ENCODE peak calls at places on chromosomes 5 and 9, in four cellular contexts. N is GM12878, J is NT2/D1, O is prostate gland. K is an unnamed sample.

GRCh38 chr5:175034924-175035323 is 310.5 kb downstream of the MSX2 start:
- DNase-seq in O (no peak), J (no peak), N (no peak), K (no peak)

GRCh38 chr9:90132866-90133265 is 509.8 kb downstream of the DIRAS2 start:
- DNase-seq in N (no peak), J (no peak), O (no peak), K (no peak)

GRCh38 chr9:111316796-111317195 is 13.2 kb downstream of the OR2K2 start:
- DNase-seq in N (no peak), O (no peak), J (no peak), K (no peak)

GRCh38 chr9:113609562-113610318 is 146.2 kb downstream of the RGS3 start:
- DNase-seq in J (no peak), N (no peak), O (no peak), K (peak; percentile 87)

GRCh38 chr5:32869216-32869615 is 158.1 kb downstream of the NPR3 start:
- DNase-seq in J (no peak), O (no peak), N (no peak), K (no peak)

GRCh38 chr9:81868145-81868544 is 60.1 kb upstream of the SPATA31D4 start:
- DNase-seq in O (no peak), N (no peak), J (no peak), K (no peak)

GRCh38 chr9:107487521-107488399 is 1.8 kb downstream of the KLF4 start:
- DNase-seq in N (no peak), J (no peak), O (peak; percentile 61), K (peak; percentile 76)

GRCh38 chr9:122904466-122904822 is 715 bp downstream of the RC3H2 start:
- DNase-seq in O (no peak), J (peak; percentile 42), N (no peak), K (peak; percentile 64)

GRCh38 chr5:178551059-178551458 is 39.1 kb downstream of the COL23A1 start:
- DNase-seq in O (no peak), J (no peak), N (no peak), K (peak; percentile 46)

GRCh38 chr5:95842955-95843544 is 20.5 kb upstream of the GLRX start:
- DNase-seq in J (no peak), N (no peak), O (no peak), K (peak; percentile 77)

GRCh38 chr9:21777701-21778100 is 24.7 kb upstream of the MTAP start:
- DNase-seq in J (no peak), N (no peak), O (no peak), K (no peak)
- H3K4me3 ChIP-seq in J (no peak overlapping the region), N (no peak overlapping the region), O (no peak overlapping the region), K (no peak overlapping the region)

GRCh38 chr5:68243681-68244080 is 28.1 kb downstream of the PIK3R1 start:
- DNase-seq in O (no peak), N (no peak), J (no peak), K (no peak)
- H3K4me1 ChIP-seq in O (no peaks in the 10 kb centered on the region), N (peaks cover 18% of the 10 kb centered on the region), J (no peaks in the 10 kb centered on the region), K (peaks cover 20% of the 10 kb centered on the region)

DNA sequence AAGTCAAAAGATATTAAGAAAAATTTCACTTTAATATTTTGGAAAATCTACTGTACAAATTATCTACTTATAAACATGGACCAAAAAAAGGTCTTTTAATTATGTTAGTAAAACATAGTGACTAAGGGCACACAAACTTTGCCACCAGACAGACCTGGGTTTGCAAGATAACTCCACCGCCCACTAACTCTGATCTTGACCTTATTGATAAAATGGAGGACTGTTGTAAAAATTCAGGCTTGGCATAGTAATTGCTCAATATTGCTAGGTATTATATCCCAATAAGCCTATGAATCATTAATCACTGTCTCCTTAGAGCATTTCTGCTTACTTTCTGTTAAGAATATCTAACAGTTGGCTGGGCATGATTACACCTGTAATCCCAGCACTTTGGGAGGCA is 3.8 kb downstream of the C9orf40 start:
- DNase-seq in J (no peak), O (no peak), N (no peak), K (no peak)
- H3K36me3 ChIP-seq in J (peaks cover 4% of the 10 kb centered on the region), O (no peaks in the 10 kb centered on the region), N (no peaks in the 10 kb centered on the region), K (no peaks in the 10 kb centered on the region)

GRCh38 chr9:117744856-117745389 is 40.7 kb downstream of the TLR4 start:
- DNase-seq in O (no peak), N (no peak), J (no peak), K (peak; percentile 26)
- H3K4me3 ChIP-seq in O (no peak overlapping the region), N (no peak overlapping the region), J (peak overlapping the region; percentile 25), K (peak overlapping the region; percentile 15)

DNA sequence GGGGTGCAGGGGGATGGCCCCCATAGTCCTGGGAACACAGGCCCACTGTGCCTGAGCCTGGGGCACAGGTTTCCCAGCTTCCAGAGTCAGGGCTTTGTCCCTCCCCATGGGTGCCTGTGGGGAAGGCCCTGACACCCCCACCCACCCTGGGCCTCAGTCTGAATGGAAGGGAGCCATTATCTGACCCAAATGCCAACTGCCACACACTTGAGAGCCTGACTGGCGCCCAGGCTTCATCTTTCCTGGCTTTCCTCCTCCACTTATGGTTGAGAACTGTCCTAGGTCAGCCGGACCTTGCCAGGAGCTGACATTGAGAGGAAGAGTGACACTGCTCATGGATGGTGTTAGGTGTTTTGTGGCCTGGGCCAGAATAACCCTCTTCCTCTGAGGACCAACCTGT is 24.0 kb downstream of the SH3PXD2B start:
- DNase-seq in O (no peak), J (no peak), N (no peak), K (no peak)
- H3K4me1 ChIP-seq in O (no peaks in the 10 kb centered on the region), J (no peaks in the 10 kb centered on the region), N (no peaks in the 10 kb centered on the region), K (peaks cover 41% of the 10 kb centered on the region)

DNA sequence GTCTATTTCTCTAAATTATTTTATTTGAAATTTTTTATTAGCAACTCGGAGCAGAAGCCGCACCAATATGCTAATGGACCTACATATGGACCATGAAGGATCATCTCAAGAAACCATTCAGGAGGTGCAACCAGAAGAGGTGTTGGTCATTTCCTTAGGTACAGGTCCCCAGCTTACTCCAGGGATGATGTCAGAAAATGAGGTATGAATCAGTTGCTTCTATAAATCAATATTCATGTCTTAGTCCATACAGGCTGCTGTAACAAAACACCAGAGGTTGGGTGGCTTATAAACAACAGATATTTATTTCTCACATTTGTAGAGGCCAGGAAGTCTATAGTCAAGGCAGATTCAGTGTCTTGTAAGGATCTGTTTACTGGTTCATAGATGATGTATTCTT is 50.8 kb downstream of the GAPVD1 start:
- DNase-seq in N (no peak), J (no peak), O (no peak), K (no peak)
- H3K36me3 ChIP-seq in N (peaks cover 5% of the 10 kb centered on the region), J (peaks cover 55% of the 10 kb centered on the region), O (no peaks in the 10 kb centered on the region), K (peaks cover 44% of the 10 kb centered on the region)

DNA sequence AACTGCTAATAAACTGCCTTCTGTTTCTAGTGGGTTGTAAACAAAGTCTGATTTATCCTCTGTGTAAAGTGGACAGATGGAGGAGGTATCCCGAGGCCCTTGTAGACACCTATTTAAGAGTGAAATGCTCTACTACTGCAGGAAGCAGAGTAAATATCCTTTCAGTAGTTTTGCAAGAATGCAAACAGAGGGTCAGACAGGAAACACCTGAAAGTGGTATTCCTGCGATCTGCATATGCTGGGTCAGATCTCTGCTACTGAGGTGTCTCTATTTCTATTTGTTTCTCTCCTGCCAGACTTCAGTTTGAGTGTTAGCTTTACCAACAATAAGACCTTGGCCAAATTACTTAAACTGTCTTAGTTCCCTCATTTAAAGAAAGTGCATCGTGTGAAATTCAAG is 47.7 kb downstream of the JAKMIP2 start:
- DNase-seq in N (no peak), O (no peak), J (no peak), K (no peak)
- H3K4me3 ChIP-seq in N (no peak overlapping the region), O (no peak overlapping the region), J (no peak overlapping the region), K (no peak overlapping the region)

GRCh38 chr9:134423757-134424156 is 97.5 kb downstream of the RXRA start:
- DNase-seq in N (no peak), O (no peak), J (no peak), K (no peak)
- H3K4me1 ChIP-seq in N (peaks cover 8% of the 10 kb centered on the region), O (peaks cover 17% of the 10 kb centered on the region), J (peaks cover 35% of the 10 kb centered on the region), K (no peaks in the 10 kb centered on the region)

DNA sequence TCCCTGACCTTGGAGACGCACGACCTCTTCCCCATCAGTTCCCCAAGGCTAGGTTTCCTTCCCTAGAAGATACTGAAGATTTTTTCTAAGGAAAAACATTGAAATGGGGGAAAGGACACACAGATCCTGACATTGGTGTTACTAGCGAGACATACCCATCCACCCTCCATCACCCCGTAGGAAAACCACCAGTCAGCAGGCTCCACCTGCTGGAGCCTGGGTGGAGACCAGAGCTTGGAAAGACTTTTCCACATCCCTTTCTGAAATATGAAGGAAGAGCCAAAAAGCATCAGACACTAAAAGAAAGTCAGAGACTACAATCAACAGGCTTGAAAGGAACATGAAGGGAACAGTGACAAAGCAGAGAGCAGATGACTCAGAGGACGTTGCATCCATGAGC is 638.0 kb downstream of the IRX1 start:
- DNase-seq in J (no peak), O (no peak), N (no peak), K (no peak)
- H3K36me3 ChIP-seq in J (no peaks in the 10 kb centered on the region), O (no peaks in the 10 kb centered on the region), N (no peaks in the 10 kb centered on the region), K (no peaks in the 10 kb centered on the region)

GRCh38 chr9:136441681-136442245 is 2.1 kb upstream of the INPP5E start:
- DNase-seq in J (no peak), O (no peak), N (no peak), K (no peak)
- H3K4me3 ChIP-seq in J (no peak overlapping the region), O (no peak overlapping the region), N (no peak overlapping the region), K (no peak overlapping the region)

K was measured in cardiac muscle cell.